ENCODE peak calls at places on chromosomes 11 and 22, in eight cellular contexts. O is GM12878, J is colonic mucosa, D is HCT116, T is Karpas-422, E is PC-3, S is K562, G is SK-N-SH. Q is an unnamed sample.
A peak's percentile ranks its signal among the peaks of the same experiment; 100 is the strongest.

GRCh38 chr22:17919276-17920144 is 104.9 kb downstream of the MICAL3 start:
- DNase-seq in O (no peak), J (peak; percentile 38), D (no peak), T (no peak), E (no peak), S (no peak), G (peak; percentile 59), Q (peak; percentile 83)

GRCh38 chr22:22423681-22424080 is 84.9 kb downstream of the ZNF280B start:
- DNase-seq in O (no peak), J (no peak), D (no peak), T (no peak), E (no peak), S (no peak), G (no peak), Q (no peak)

GRCh38 chr22:18070556-18071306 is 7.1 kb upstream of the PEX26 start:
- DNase-seq in O (no peak), J (no peak), D (no peak), T (peak; percentile 52), E (peak; percentile 46), S (peak; percentile 40), G (no peak), Q (no peak)

GRCh38 chr22:36048911-36049677 is 20.5 kb upstream of the RBFOX2 start:
- DNase-seq in O (no peak), J (no peak), D (no peak), T (no peak), E (peak; percentile 36), S (peak; percentile 15), G (no peak), Q (no peak)

GRCh38 chr22:20102203-20102780 is 13.6 kb upstream of the RANBP1 start:
- DNase-seq in O (no peak), J (no peak), D (no peak), T (no peak), E (no peak), S (peak; percentile 71), G (no peak), Q (no peak)

GRCh38 chr11:62592216-62592815 is 993 bp upstream of the TUT1 start:
- DNase-seq in O (no peak), J (no peak), D (no peak), T (no peak), E (no peak), S (no peak), G (no peak), Q (no peak)

GRCh38 chr22:36010090-36010489 is 18.5 kb downstream of the RBFOX2 start:
- DNase-seq in O (no peak), J (no peak), D (no peak), T (no peak), E (no peak), S (peak; percentile 44), G (no peak), Q (peak; percentile 75)

GRCh38 chr22:38415561-38416321 is 39.3 kb downstream of the KCNJ4 start:
- DNase-seq in O (no peak), J (no peak), D (no peak), T (peak; percentile 33), E (no peak), S (peak; percentile 17), G (no peak), Q (peak; percentile 86)

GRCh38 chr11:63448646-63449045 is 42.3 kb downstream of the PLAAT5 start:
- DNase-seq in O (no peak), J (no peak), D (no peak), T (no peak), E (no peak), S (no peak), G (no peak), Q (no peak)

GRCh38 chr22:26462971-26463661 is 20.5 kb downstream of the HPS4 start:
- DNase-seq in O (no peak), J (no peak), D (no peak), T (no peak), E (no peak), S (no peak), G (no peak), Q (no peak)

GRCh38 chr11:36436084-36436483 is 74.0 kb downstream of the TRAF6 start:
- DNase-seq in O (no peak), J (no peak), D (no peak), T (no peak), E (no peak), S (no peak), G (peak; percentile 46), Q (no peak)

GRCh38 chr11:88695701-88696414 is 358.3 kb upstream of the CTSC start:
- DNase-seq in O (no peak), J (no peak), D (no peak), T (no peak), E (no peak), S (no peak), G (no peak), Q (no peak)

GRCh38 chr11:47980093-47980906 is at the start of gene PTPRJ:
- DNase-seq in O (no peak), J (peak; percentile 71), D (no peak), T (peak; percentile 84), E (peak; percentile 49), S (peak; percentile 88), G (peak; percentile 90), Q (peak; percentile 90)

GRCh38 chr11:91394073-91394717 is 830.4 kb upstream of the FAT3 start:
- DNase-seq in O (no peak), J (no peak), D (no peak), T (no peak), E (no peak), S (no peak), G (peak; percentile 6), Q (no peak)

GRCh38 chr11:27754035-27755017 is 54.1 kb upstream of the BDNF start:
- DNase-seq in O (no peak), J (no peak), D (no peak), T (peak; percentile 58), E (peak; percentile 51), S (no peak), G (no peak), Q (no peak)

GRCh38 chr11:23897453-23898289 is 599.2 kb upstream of the LUZP2 start:
- DNase-seq in O (no peak), J (no peak), D (no peak), T (no peak), E (peak; percentile 1), S (no peak), G (peak; percentile 14), Q (no peak)

GRCh38 chr11:118129475-118130196 is 23.0 kb downstream of the SCN4B start:
- DNase-seq in O (no peak), J (no peak), D (no peak), T (no peak), E (no peak), S (no peak), G (no peak), Q (no peak)

GRCh38 chr11:121741316-121741715 is 288.5 kb upstream of the SORL1-AS1 start:
- DNase-seq in O (no peak), J (no peak), D (no peak), T (no peak), E (no peak), S (no peak), G (peak; percentile 33), Q (no peak)

GRCh38 chr11:15497366-15497765 is 382.6 kb downstream of the INSC start:
- DNase-seq in O (no peak), J (no peak), D (no peak), T (no peak), E (no peak), S (no peak), G (no peak), Q (no peak)

GRCh38 chr11:85976525-85976924 is 92.4 kb downstream of the PICALM start:
- DNase-seq in O (no peak), J (no peak), D (no peak), T (no peak), E (no peak), S (no peak), G (no peak), Q (no peak)
- H3K9me3 ChIP-seq in O (no peaks in the 10 kb centered on the region), J (no peaks in the 10 kb centered on the region), D (no peaks in the 10 kb centered on the region), T (no peaks in the 10 kb centered on the region), E (no peaks in the 10 kb centered on the region), S (no peaks in the 10 kb centered on the region), G (no peaks in the 10 kb centered on the region), Q (no peaks in the 10 kb centered on the region)

GRCh38 chr11:72471005-72471898 is 36.9 kb upstream of the CLPB start:
- DNase-seq in O (no peak), J (peak; percentile 57), D (peak; percentile 61), T (peak; percentile 87), E (peak; percentile 84), S (peak; percentile 68), G (peak; percentile 76), Q (peak; percentile 89)
- H3K9ac ChIP-seq in O (no peak overlapping the region), J (no peak overlapping the region), D (no peak overlapping the region), T (peak overlapping the region; percentile 36), E (no peak overlapping the region), S (no peak overlapping the region), G (no peak overlapping the region), Q (no peak overlapping the region)

GRCh38 chr22:49513358-49513851 is 314.3 kb downstream of the BRD1 start:
- DNase-seq in O (no peak), J (no peak), D (no peak), T (peak; percentile 59), E (no peak), S (peak; percentile 22), G (no peak), Q (peak; percentile 59)

GRCh38 chr22:49514656-49515055 is 313.0 kb downstream of the BRD1 start:
- DNase-seq in O (no peak), J (no peak), D (no peak), T (peak; percentile 92), E (no peak), S (no peak), G (no peak), Q (peak; percentile 34)

GRCh38 chr22:49514211-49514610 is 313.5 kb downstream of the BRD1 start:
- DNase-seq in O (no peak), J (no peak), D (no peak), T (no peak), E (no peak), S (no peak), G (no peak), Q (peak; percentile 23)

GRCh38 chr22:49510718-49511117 is 317.0 kb downstream of the BRD1 start:
- DNase-seq in O (no peak), J (no peak), D (no peak), T (no peak), E (no peak), S (no peak), G (no peak), Q (no peak)

GRCh38 chr22:49512471-49512870 is 315.2 kb downstream of the BRD1 start:
- DNase-seq in O (no peak), J (no peak), D (no peak), T (no peak), E (no peak), S (no peak), G (no peak), Q (peak; percentile 12)
- H3K9me3 ChIP-seq in O (peaks cover 6% of the 10 kb centered on the region), J (no peaks in the 10 kb centered on the region), D (peaks cover 9% of the 10 kb centered on the region), T (peaks cover 4% of the 10 kb centered on the region), E (no peaks in the 10 kb centered on the region), S (no peaks in the 10 kb centered on the region), G (no peaks in the 10 kb centered on the region), Q (peaks cover 6% of the 10 kb centered on the region)

GRCh38 chr11:65540290-65541092 is 15.6 kb downstream of the SCYL1 start:
- DNase-seq in O (peak; percentile 71), J (peak; percentile 94), D (peak; percentile 64), T (peak; percentile 96), E (peak; percentile 91), S (peak; percentile 94), G (peak; percentile 99), Q (peak; percentile 99)

GRCh38 chr11:65539401-65540289 is 14.8 kb downstream of the SCYL1 start:
- DNase-seq in O (no peak), J (peak; percentile 88), D (peak; percentile 62), T (peak; percentile 90), E (peak; percentile 81), S (no peak), G (peak; percentile 88), Q (peak; percentile 88)

GRCh38 chr11:65538915-65539374 is 14.1 kb downstream of the SCYL1 start:
- DNase-seq in O (no peak), J (no peak), D (no peak), T (no peak), E (no peak), S (no peak), G (no peak), Q (peak; percentile 83)

GRCh38 chr11:65542738-65543390 is 15.3 kb downstream of the LTBP3 start:
- DNase-seq in O (no peak), J (no peak), D (no peak), T (no peak), E (no peak), S (no peak), G (no peak), Q (no peak)

GRCh38 chr11:65541093-65542010 is 16.5 kb downstream of the SCYL1 start:
- DNase-seq in O (no peak), J (no peak), D (no peak), T (no peak), E (peak; percentile 72), S (no peak), G (no peak), Q (no peak)
- H3K9ac ChIP-seq in O (peak overlapping the region; percentile 62), J (peak overlapping the region; percentile 64), D (peak overlapping the region; percentile 82), T (peak overlapping the region; percentile 70), E (peak overlapping the region; percentile 75), S (peak overlapping the region; percentile 64), G (no peak overlapping the region), Q (no peak overlapping the region)

Q was measured in endodermal cell.